ENCODE peak calls at places on chromosomes 4 and X, in eight cellular contexts. W is aorta; S is PC-3; N is A549; E is effector memory CD4-positive, alpha-beta T cell; Q is heart left ventricle; M is cardiac muscle cell; K is A673. X is an unnamed sample. For H3K4me1, the result is how much of the 10 kb centered on the place peaks cover.

GRCh38 chr4:114597410-114598115 is 1.0 kb upstream of the UGT8 start:
- DNase-seq in W (no peak), E (no peak), Q (no peak), N (no peak), K (no peak), M (no peak), S (peak), X (no peak)

GRCh38 chrX:107483976-107484726 is 34.7 kb downstream of the FRMPD3 start:
- DNase-seq in W (peak), M (peak), N (no peak), S (no peak), Q (no peak), E (no peak), K (peak), X (peak)

GRCh38 chrX:37922926-37923325 is 75.6 kb upstream of the DYNLT3 start:
- DNase-seq in E (no peak), W (no peak), K (no peak), Q (no peak), S (no peak), M (peak), N (no peak), X (no peak)

GRCh38 chr4:87120411-87121162 is 99.8 kb downstream of the KLHL8 start:
- DNase-seq in Q (peak), N (no peak), E (no peak), S (peak), M (no peak), W (peak), K (no peak), X (peak)

GRCh38 chr4:76823516-76823915 is 74.4 kb downstream of the SOWAHB start:
- DNase-seq in Q (no peak), M (no peak), W (no peak), K (no peak), E (no peak), S (no peak), N (no peak), X (no peak)

GRCh38 chr4:8229341-8229975 is 30.4 kb downstream of the SH3TC1 start:
- DNase-seq in E (no peak), N (no peak), W (no peak), M (no peak), Q (peak), K (no peak), S (no peak), X (peak)

GRCh38 chr4:21862917-21863316 is 85.7 kb downstream of the KCNIP4 start:
- DNase-seq in K (no peak), E (no peak), S (no peak), W (no peak), Q (no peak), N (no peak), M (no peak), X (no peak)

GRCh38 chr4:41887821-41888699 is 47.2 kb upstream of the TMEM33 start:
- DNase-seq in W (no peak), E (peak), Q (no peak), N (peak), K (peak), S (peak), M (peak), X (peak)

GRCh38 chrX:73840120-73840924 is 277.3 kb downstream of the CHIC1 start:
- DNase-seq in M (no peak), W (no peak), S (no peak), E (no peak), N (no peak), Q (no peak), K (no peak), X (no peak)

GRCh38 chr4:13207224-13207623 is 276.9 kb downstream of the RAB28 start:
- DNase-seq in K (no peak), E (no peak), S (no peak), W (no peak), M (peak), N (no peak), Q (no peak), X (no peak)

GRCh38 chrX:129875669-129876068 is 30.3 kb upstream of the UTP14A start:
- DNase-seq in N (no peak), E (no peak), Q (no peak), W (no peak), M (peak), S (peak), K (no peak), X (no peak)

GRCh38 chrX:110156167-110156754 is 153.3 kb downstream of the TMEM164 start:
- DNase-seq in K (peak), M (no peak), W (no peak), E (no peak), S (peak), Q (no peak), N (no peak), X (no peak)

GRCh38 chr4:15320116-15320515 is 107.7 kb upstream of the C1QTNF7 start:
- DNase-seq in N (no peak), W (no peak), E (no peak), M (no peak), S (peak), K (no peak), Q (no peak), X (no peak)

GRCh38 chrX:11757729-11758399 is at the start of gene MSL3:
- DNase-seq in N (peak), S (peak), K (peak), W (peak), E (peak), Q (peak), M (peak), X (peak)

GRCh38 chrX:103396186-103396585 is 19.8 kb downstream of the BEX3 start:
- DNase-seq in S (no peak), W (no peak), N (no peak), K (peak), M (peak), E (no peak), Q (no peak), X (no peak)

GRCh38 chr4:7328913-7329638 is 105.7 kb downstream of the PSAPL1 start:
- DNase-seq in W (peak), E (no peak), N (peak), S (peak), K (no peak), Q (peak), M (peak), X (peak)

GRCh38 chr4:124710911-124711310 is 1.6 kb downstream of the ANKRD50 start:
- DNase-seq in S (no peak), N (no peak), W (peak), M (peak), Q (no peak), K (no peak), E (no peak), X (peak)

GRCh38 chr4:132759199-132759780 is 389.8 kb upstream of the PCDH10 start:
- DNase-seq in K (no peak), Q (no peak), N (no peak), W (no peak), E (no peak), M (no peak), S (no peak), X (no peak)

GRCh38 chr4:133136833-133137232 is 12.3 kb upstream of the PCDH10 start:
- DNase-seq in S (no peak), E (no peak), N (no peak), Q (no peak), W (no peak), M (no peak), K (no peak), X (no peak)

GRCh38 chr4:174318829-174319764 is 35.4 kb downstream of the CEP44 start:
- DNase-seq in E (no peak), Q (no peak), W (no peak), S (peak), N (peak), K (peak), M (peak), X (no peak)

GRCh38 chr4:25991296-25991695 is 77.3 kb downstream of the SMIM20 start:
- DNase-seq in Q (no peak), E (no peak), S (no peak), N (no peak), M (no peak), W (no peak), K (no peak), X (no peak)

GRCh38 chr4:173590697-173591096 is 60.7 kb upstream of the HAND2 start:
- DNase-seq in K (no peak), M (no peak), N (no peak), Q (no peak), S (no peak), E (no peak), W (peak), X (no peak)

GRCh38 chrX:45274576-45274975 is 73.9 kb upstream of the DIPK2B start:
- DNase-seq in N (no peak), E (no peak), M (peak), S (peak), Q (no peak), K (no peak), W (no peak), X (no peak)

GRCh38 chr4:137558951-137559350 is 26.7 kb upstream of the PCDH18 start:
- DNase-seq in Q (no peak), E (no peak), N (no peak), W (no peak), K (no peak), S (peak), M (peak), X (no peak)

GRCh38 chr4:41981456-41981855 is at the start of gene DCAF4L1:
- DNase-seq in W (no peak), M (no peak), Q (no peak), S (no peak), N (no peak), K (no peak), E (no peak), X (no peak)

GRCh38 chr4:170124391-170124790 is 34.6 kb upstream of the AADAT start:
- DNase-seq in E (no peak), M (no peak), W (no peak), Q (no peak), K (no peak), N (no peak), S (no peak), X (no peak)

GRCh38 chr4:111601671-111602070 is 543.6 kb upstream of the FAM241A start:
- DNase-seq in M (no peak), Q (no peak), K (no peak), N (no peak), W (no peak), S (peak), E (no peak), X (no peak)

DNA sequence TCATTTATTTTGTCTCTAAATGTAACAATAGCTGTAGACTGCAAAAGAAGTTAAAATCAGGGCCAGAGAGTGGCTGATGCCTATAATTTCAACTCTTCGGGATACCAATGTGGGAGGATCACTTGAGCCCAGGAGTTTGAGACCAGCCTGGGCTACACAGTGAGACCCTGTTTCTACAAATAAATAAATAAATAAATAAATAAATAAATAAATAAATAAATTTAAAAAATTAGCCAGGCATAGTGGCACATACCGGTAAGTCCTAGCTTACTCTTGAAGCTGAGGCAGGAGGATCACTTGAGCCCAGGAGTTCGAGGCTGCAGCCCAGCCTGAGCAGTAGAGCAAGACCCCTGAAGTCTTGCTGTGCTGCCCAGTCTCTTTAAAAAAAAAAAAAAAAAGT is 79.1 kb downstream of the WWC2 start:
- DNase-seq in Q (no peak), M (no peak), N (no peak), K (no peak), W (no peak), E (no peak), S (no peak), X (no peak)
- H3K4me1 ChIP-seq in Q (under half), M (under half), N (half or more), K (half or more), W (under half), E (under half), S (under half), X (under half)

GRCh38 chr4:23888421-23889319 is 1.2 kb downstream of the PPARGC1A start:
- DNase-seq in M (peak), Q (no peak), K (no peak), E (no peak), W (no peak), N (no peak), S (no peak), X (no peak)

GRCh38 chr4:23891064-23891421 is 1.2 kb upstream of the PPARGC1A start:
- DNase-seq in Q (no peak), E (no peak), W (no peak), S (no peak), N (no peak), M (no peak), K (no peak), X (no peak)

GRCh38 chr4:23890369-23891063 is 669 bp upstream of the PPARGC1A start:
- DNase-seq in Q (no peak), E (no peak), M (peak), S (no peak), W (no peak), K (no peak), N (no peak), X (no peak)

GRCh38 chr4:23889368-23889767 is 479 bp downstream of the PPARGC1A start:
- DNase-seq in W (no peak), E (no peak), M (no peak), K (no peak), Q (no peak), S (no peak), N (no peak), X (no peak)

DNA sequence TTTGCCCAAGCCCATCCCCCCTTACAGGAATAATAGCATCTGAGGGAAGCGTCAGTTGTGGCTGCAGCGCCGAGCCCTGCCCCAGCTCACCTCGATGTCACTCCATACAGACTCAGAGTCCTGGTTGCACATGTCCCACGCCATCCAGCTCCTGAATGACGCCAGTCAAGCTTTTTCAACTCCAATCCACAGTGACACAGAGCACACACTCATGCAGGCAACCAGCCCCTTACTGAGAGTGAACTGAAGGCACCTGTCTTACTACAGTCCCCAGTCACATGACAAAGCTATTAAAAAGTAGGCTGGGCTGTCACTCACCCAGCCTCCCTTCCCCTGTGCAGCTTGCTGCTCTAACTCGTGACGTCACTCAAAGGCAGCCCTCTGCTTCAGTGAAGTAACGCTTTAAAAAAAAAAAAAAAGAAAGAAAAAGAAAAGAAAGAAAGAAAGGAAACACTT is at the start of gene PPARGC1A:
- DNase-seq in E (no peak), K (peak), Q (no peak), M (peak), S (no peak), W (peak), N (no peak), X (peak)
- H3K27ac ChIP-seq in E (no peak), K (no peak), Q (peak), M (peak), S (no peak), W (no peak), N (no peak), X (peak)

GRCh38 chr4:89110541-89110985 is 770 bp upstream of the TIGD2 start:
- DNase-seq in M (no peak), E (no peak), W (no peak), N (no peak), Q (no peak), K (no peak), S (peak), X (no peak)

GRCh38 chr4:89108068-89108467 is 3.3 kb upstream of the TIGD2 start:
- DNase-seq in S (no peak), K (no peak), M (no peak), Q (no peak), W (no peak), E (no peak), N (peak), X (no peak)

GRCh38 chr4:89111833-89112563 is 665 bp downstream of the TIGD2 start:
- DNase-seq in E (no peak), S (peak), W (no peak), M (peak), N (peak), K (no peak), Q (no peak), X (no peak)

GRCh38 chr4:89110986-89111832 is at the start of gene TIGD2:
- DNase-seq in M (peak), W (peak), E (peak), S (peak), K (peak), Q (peak), N (peak), X (peak)

DNA sequence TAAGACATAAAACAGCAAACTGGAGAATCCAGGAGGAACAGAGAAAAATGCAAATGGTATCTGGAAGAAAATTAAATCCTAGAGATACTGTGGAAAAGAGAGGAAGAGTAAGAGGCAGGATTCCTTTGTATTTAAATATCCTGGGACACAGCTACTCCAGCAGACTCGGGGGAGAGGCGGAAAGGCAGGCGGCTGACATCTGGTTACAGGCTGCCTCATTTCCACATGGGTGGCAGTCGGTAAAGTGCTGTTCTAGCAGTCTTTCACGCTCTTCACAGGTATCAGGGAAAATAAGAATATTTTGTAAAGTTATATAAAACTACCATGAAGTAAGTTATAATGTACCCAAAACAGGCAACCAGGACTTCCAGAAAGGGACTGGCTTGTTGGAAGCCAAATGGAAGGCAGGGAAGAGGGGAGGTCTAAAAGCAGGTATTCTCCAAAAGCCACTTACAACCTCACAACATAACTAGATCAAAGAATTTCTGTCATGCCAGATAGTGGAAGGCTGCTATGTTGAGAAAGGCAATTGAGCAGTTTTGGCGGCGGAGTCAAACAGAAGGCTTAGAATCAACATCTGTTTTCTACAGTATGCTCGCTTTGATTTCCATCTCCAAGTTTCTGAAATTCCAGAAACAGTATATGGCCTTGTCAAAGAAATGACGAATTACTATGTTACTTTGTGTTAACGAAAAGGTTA is 1.3 kb upstream of the TIGD2 start:
- DNase-seq in W (no peak), K (no peak), N (no peak), S (no peak), E (no peak), M (no peak), Q (no peak), X (no peak)
- H3K4me3 ChIP-seq in W (no peak), K (peak), N (peak), S (peak), E (peak), M (peak), Q (peak), X (peak)

DNA sequence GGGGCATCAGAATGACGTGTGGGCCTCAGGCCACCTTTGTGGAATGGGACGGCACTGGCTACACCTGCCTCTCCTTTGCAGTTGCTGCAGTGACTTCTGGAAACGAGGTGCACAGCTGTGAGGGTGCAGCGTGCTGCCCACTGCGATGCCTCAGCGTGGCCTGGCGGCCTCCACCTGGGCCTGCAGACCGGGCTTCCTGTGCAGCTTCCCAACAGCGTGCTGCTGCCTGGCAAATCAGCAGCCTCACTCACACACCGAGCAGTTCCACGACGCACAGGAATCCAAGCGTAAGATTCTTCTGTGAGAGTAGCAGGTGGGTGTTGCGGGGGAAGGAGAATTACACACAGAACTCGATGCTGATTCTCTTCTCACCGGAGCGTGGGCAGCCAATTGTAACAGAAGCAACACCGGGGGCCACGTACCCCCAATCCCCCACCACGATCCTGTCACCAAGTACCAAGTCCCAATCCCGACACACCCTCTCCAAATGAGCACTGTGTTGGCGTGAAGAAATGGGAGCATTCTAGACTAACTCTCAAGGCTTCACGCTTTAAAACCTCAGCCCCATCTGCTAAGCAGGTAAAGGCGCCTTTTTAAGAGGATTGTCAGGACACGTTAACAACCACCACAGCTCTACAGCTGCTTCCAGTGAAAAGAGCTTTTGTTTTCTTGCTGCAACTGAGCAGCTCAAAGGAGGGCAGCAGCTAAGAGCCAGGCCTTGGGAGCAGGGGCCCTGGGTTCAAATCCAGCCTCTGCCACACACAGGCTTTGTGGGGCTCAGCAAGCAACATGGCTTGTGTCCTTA is 16.9 kb downstream of the WDR1 start:
- DNase-seq in N (no peak), Q (no peak), E (no peak), M (no peak), S (no peak), K (no peak), W (no peak), X (no peak)
- H3K4me1 ChIP-seq in N (under half), Q (half or more), E (half or more), M (half or more), S (under half), K (under half), W (under half), X (under half)

GRCh38 chr4:80101086-80101767 is 28.2 kb upstream of the ANTXR2 start:
- DNase-seq in S (peak), E (no peak), K (no peak), W (no peak), N (no peak), M (no peak), Q (no peak), X (no peak)

GRCh38 chr4:80101768-80102116 is 28.7 kb upstream of the ANTXR2 start:
- DNase-seq in S (peak), W (no peak), E (no peak), M (no peak), N (no peak), K (no peak), Q (no peak), X (no peak)

GRCh38 chr4:80104927-80105326 is 31.9 kb upstream of the ANTXR2 start:
- DNase-seq in Q (no peak), N (no peak), W (no peak), K (no peak), M (no peak), E (no peak), S (no peak), X (no peak)

GRCh38 chr4:80107374-80107773 is 34.3 kb upstream of the ANTXR2 start:
- DNase-seq in E (no peak), S (no peak), N (no peak), K (no peak), Q (no peak), M (no peak), W (no peak), X (no peak)

GRCh38 chr4:80103615-80104014 is 30.6 kb upstream of the ANTXR2 start:
- DNase-seq in E (no peak), S (no peak), Q (no peak), M (no peak), K (peak), N (no peak), W (no peak), X (no peak)
- H3K27ac ChIP-seq in E (no peak), S (no peak), Q (no peak), M (no peak), K (no peak), N (no peak), W (no peak), X (no peak)

DNA sequence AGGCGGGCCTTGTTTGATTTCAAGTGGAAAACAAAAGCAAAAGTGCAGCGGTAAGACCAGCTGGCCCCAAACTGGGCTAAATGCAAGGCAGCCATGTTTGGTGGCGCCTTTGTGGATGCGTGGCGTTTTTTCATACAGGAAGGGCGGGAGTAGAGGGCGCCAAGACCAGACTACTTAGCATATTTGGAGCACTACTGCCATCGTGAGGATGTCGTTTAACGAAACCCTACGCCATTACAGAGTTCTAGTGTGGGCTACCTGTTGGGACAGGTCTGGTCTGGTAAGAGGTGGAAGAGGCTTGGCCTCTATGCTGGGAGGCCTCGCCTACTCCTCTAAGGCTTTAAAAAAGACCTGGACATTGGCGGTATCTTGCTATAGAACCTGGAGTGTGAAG is 230.7 kb upstream of the STK26 start:
- DNase-seq in E (no peak), S (peak), W (peak), M (no peak), K (peak), N (peak), Q (no peak), X (peak)
- H3K4me3 ChIP-seq in E (peak), S (no peak), W (no peak), M (no peak), K (peak), N (peak), Q (peak), X (no peak)

X was measured in right cardiac atrium.